ENCODE peak calls at places on chromosomes 3 and 15, in four cellular contexts. H is HepG2, C is K562, Q is GM12878. M is an unnamed sample.

GRCh38 chr15:75989045-75989444 is 23.2 kb downstream of the NRG4 start:
- DNase-seq in C (no peak), Q (no peak), H (no peak), M (no peak)

GRCh38 chr3:138945646-138946553 is 1.0 kb downstream of the FOXL2 start:
- DNase-seq in C (peak), Q (no peak), H (no peak), M (no peak)

GRCh38 chr15:67506775-67507747 is 13.9 kb upstream of the C15orf61 start:
- DNase-seq in Q (no peak), C (no peak), H (no peak), M (no peak)

GRCh38 chr3:46943237-46944187 is 33.0 kb downstream of the CCDC12 start:
- DNase-seq in Q (no peak), H (peak), C (no peak), M (peak)

GRCh38 chr3:195774917-195775316 is 36.8 kb downstream of the MUC4 start:
- DNase-seq in H (peak), C (peak), Q (no peak), M (peak)

GRCh38 chr3:156160653-156161052 is 40.3 kb downstream of the KCNAB1 start:
- DNase-seq in C (no peak), Q (peak), H (no peak), M (peak)

GRCh38 chr3:76134166-76134565 is 348.8 kb upstream of the ZNF717 start:
- DNase-seq in C (no peak), H (no peak), Q (no peak), M (no peak)

GRCh38 chr15:39624806-39625205 is 43.9 kb downstream of the THBS1 start:
- DNase-seq in H (peak), C (no peak), Q (peak), M (peak)

GRCh38 chr3:31592764-31593163 is 60.0 kb downstream of the STT3B start:
- DNase-seq in C (no peak), H (peak), Q (no peak), M (no peak)

GRCh38 chr3:61730577-61731231 is 169.3 kb downstream of the PTPRG start:
- DNase-seq in C (no peak), Q (no peak), H (no peak), M (no peak)

GRCh38 chr3:57397175-57398026 is 104.9 kb upstream of the ASB14 start:
- DNase-seq in H (peak), Q (peak), C (peak), M (peak)

GRCh38 chr3:4241595-4242170 is 61.5 kb upstream of the SETMAR start:
- DNase-seq in H (no peak), Q (no peak), C (no peak), M (no peak)

GRCh38 chr15:50685191-50685975 is 1.2 kb downstream of the TRPM7 start:
- DNase-seq in Q (no peak), H (no peak), C (no peak), M (peak)

GRCh38 chr3:44885618-44886017 is 11.2 kb downstream of the TGM4 start:
- DNase-seq in Q (no peak), H (peak), C (no peak), M (peak)

GRCh38 chr3:141663993-141664392 is 74.1 kb upstream of the RNF7 start:
- DNase-seq in H (no peak), Q (no peak), C (no peak), M (no peak)

GRCh38 chr15:82810863-82811421 is 1.5 kb downstream of the WHAMM start:
- DNase-seq in H (no peak), C (no peak), Q (peak), M (peak)

GRCh38 chr3:130759692-130760338 is 13.2 kb upstream of the PIK3R4 start:
- DNase-seq in Q (no peak), H (peak), C (peak), M (peak)

GRCh38 chr3:151345854-151346253 is 16.5 kb upstream of the P2RY13 start:
- DNase-seq in Q (no peak), C (no peak), H (no peak), M (no peak)

GRCh38 chr3:111989061-111989678 is 9.6 kb upstream of the TAGLN3 start:
- DNase-seq in H (peak), C (peak), Q (no peak), M (peak)

GRCh38 chr15:68561901-68562300 is 16.9 kb upstream of the CORO2B start:
- DNase-seq in H (no peak), C (no peak), Q (no peak), M (no peak)

GRCh38 chr3:151282921-151283320 is 4.6 kb upstream of the P2RY14 start:
- DNase-seq in H (peak), Q (no peak), C (peak), M (peak)

GRCh38 chr3:41933154-41933676 is 28.7 kb downstream of the ULK4 start:
- DNase-seq in C (no peak), H (no peak), Q (no peak), M (peak)

GRCh38 chr3:111700054-111700453 is 104.9 kb upstream of the ZBED2 start:
- DNase-seq in H (no peak), C (no peak), Q (no peak), M (no peak)

GRCh38 chr3:133600682-133601081 is 27.2 kb downstream of the CDV3 start:
- DNase-seq in C (no peak), H (no peak), Q (no peak), M (no peak)

GRCh38 chr3:109165905-109166304 is 29.4 kb downstream of the C3orf85 start:
- DNase-seq in H (no peak), Q (no peak), C (no peak), M (no peak)

GRCh38 chr3:136266468-136266867 is 16.3 kb downstream of the PCCB start:
- DNase-seq in H (peak), Q (no peak), C (no peak), M (no peak)

GRCh38 chr15:52208306-52208946 is 17.2 kb upstream of the GNB5 start:
- DNase-seq in C (peak), H (peak), Q (no peak), M (peak)

GRCh38 chr15:32105258-32106248 is 75.2 kb downstream of the CHRNA7 start:
- DNase-seq in H (no peak), Q (no peak), C (no peak), M (no peak)

GRCh38 chr3:44612678-44613077 is 12.2 kb upstream of the ZNF197 start:
- DNase-seq in C (no peak), H (no peak), Q (no peak), M (no peak)

GRCh38 chr3:21859124-21859781 is 108.2 kb upstream of the ZNF385D start:
- DNase-seq in H (no peak), Q (no peak), C (no peak), M (peak)

GRCh38 chr3:69122398-69122797 is at the start of gene LMOD3:
- DNase-seq in H (no peak), Q (no peak), C (no peak), M (no peak)

GRCh38 chr3:38002940-38003339 is 12.4 kb downstream of the VILL start:
- DNase-seq in C (no peak), Q (no peak), H (no peak), M (no peak)

GRCh38 chr3:27521179-27521871 is 37.1 kb upstream of the SLC4A7 start:
- DNase-seq in C (no peak), Q (no peak), H (peak), M (peak)

GRCh38 chr3:195698325-195699147 is 22.2 kb upstream of the MUC20 start:
- DNase-seq in Q (no peak), C (no peak), H (no peak), M (no peak)

GRCh38 chr3:164806188-164806587 is 272.1 kb downstream of the SI start:
- DNase-seq in Q (no peak), C (no peak), H (no peak), M (no peak)

GRCh38 chr3:46642971-46643370 is 30.6 kb downstream of the FAM240A start:
- DNase-seq in Q (no peak), H (no peak), C (no peak), M (no peak)

GRCh38 chr15:88661041-88661765 is 22.4 kb downstream of the ISG20 start:
- DNase-seq in H (no peak), C (no peak), Q (no peak), M (no peak)

GRCh38 chr3:184255291-184256039 is 5.9 kb downstream of the CAMK2N2 start:
- DNase-seq in Q (no peak), C (no peak), H (no peak), M (no peak)

GRCh38 chr3:184248454-184249411 is at the start of gene ALG3:
- DNase-seq in H (peak), C (peak), Q (peak), M (peak)

GRCh38 chr3:184249412-184250166 is at the start of gene EEF1AKMT4:
- DNase-seq in H (peak), Q (peak), C (peak), M (peak)

DNA sequence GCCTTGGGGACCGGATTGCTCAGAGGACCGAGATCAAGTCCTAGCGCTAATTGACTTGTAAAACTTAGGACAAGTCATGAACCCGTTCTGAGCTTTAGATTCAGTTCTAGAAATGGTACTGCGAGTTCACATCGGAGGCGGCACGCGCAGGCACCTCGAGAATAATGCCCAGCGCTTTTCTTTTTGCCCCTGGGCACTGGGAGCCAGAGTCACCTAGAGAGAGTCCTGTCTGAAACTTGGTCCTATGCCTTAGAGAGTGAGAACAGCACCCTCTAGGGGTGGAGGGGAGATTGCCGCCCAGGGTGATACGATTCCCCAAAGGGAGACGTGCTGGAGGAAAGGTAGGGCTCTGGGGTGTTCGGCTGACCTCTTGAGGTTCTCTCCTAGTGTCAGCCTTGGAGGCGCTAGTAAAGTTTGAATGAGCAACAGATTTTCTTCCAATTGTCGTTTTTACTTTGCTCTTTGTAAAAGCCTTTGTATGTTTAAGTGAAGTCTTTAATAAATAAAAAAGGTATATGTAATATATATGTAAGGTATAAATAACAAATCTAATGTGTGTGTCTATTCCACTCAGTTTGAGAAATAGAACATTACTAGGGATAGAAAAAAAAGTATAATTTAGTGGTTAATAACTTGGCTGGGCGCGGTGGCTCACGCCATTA is 826 bp downstream of the EEF1AKMT4 start:
- DNase-seq in Q (peak), C (peak), H (peak), M (peak)
- TF ChIP-seq POLR2AphosphoS5 in Q (no peak), C (peak), H (no peak), M (no peak)

GRCh38 chr3:177753498-177754155 is 556.3 kb upstream of the TBL1XR1 start:
- DNase-seq in Q (no peak), H (no peak), C (no peak), M (no peak)
- TF ChIP-seq MYC in Q (no peak), H (no peak), C (no peak), M (no peak)

DNA sequence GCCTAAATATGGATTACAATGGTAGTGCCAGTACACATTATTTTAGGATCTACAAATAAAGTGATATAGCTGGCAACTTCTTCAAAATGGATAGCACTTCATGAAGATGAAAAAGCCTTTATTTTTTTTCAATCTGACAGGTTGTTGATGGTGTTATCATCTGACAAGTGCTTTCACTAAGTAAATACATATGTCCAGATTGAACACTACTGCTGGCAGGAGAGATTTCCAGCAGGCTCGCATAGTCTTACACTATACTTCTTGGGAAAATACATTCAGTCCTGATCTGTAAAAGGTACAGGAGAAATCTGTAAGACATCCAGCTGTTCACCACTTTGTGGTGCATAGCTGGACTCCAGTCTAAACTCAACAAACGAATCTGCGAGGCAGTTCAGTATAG is 50.9 kb upstream of the ALCAM start:
- DNase-seq in Q (no peak), H (no peak), C (no peak), M (no peak)
- TF ChIP-seq POLR2AphosphoS5 in Q (no peak), H (no peak), C (no peak), M (no peak)

DNA sequence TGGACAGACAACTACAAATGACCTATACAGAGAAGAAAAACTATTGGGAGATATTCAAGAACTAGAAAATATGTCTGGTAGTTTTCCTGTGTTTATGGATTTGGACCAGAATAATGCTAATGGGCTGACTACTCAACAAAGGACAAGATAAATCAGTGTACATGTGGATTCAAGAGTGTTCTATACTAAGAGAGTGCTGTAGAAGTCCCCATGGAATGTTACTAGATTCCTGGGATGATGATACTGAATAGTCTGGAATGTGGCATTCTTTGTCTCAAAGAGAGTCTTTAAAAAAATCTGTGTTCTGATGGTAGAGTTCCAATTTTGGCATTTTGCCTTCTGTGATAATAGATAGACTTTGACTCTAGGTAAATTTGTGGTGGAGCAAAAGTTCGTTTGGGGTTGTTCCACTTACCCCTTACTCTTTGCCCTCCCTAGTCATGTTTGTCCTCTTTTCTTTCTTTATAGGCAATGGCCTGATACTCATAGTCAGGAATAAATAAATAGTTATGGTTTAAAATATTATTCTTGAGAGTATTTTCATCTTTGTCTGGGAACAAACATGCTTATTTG is 43.7 kb downstream of the NMD3 start:
- DNase-seq in Q (no peak), H (peak), C (no peak), M (no peak)
- TF ChIP-seq MYC in Q (no peak), H (no peak), C (no peak), M (no peak)

DNA sequence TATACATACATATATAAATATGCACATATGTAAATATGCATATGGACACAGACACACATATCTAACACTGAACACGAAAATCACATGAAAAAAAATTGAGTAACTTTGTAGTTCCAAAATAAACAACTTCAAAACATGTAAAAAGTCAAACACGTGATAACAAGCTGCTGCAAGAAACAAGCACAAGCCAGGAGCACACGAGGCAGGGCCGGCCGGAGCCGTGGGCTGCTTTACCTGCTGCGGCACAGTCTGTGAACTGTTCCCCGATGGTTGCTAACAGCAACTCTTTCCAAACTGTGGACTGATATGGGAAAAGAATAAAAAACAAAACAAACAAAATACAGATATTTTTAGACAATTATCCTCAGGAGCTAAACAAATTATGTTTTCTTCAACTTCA is 31.6 kb downstream of the EIF4E3 start:
- DNase-seq in C (no peak), H (no peak), Q (no peak), M (no peak)
- TF ChIP-seq POLR2AphosphoS5 in C (no peak), H (no peak), Q (no peak), M (no peak)

M was measured in endothelial cell of umbilical vein.